ENCODE peak calls at places on chromosome X, in four cellular contexts. B, C, K and L are unnamed samples.

GRCh38 chrX:22300130-22300529 is 27.4 kb downstream of the CBLL2 start:
- DNase-seq in B (no peak), C (peak), K (no peak), L (peak)

GRCh38 chrX:84187501-84188319 is at the start of gene RPS6KA6:
- DNase-seq in B (no peak), C (no peak), K (peak), L (peak)

GRCh38 chrX:41785685-41786084 is 61.7 kb downstream of the GPR82 start:
- DNase-seq in B (no peak), C (peak), K (no peak), L (peak)

GRCh38 chrX:14956813-14957212 is 83.6 kb downstream of the MOSPD2 start:
- DNase-seq in B (no peak), C (no peak), K (no peak), L (no peak)

GRCh38 chrX:75276666-75277065 is 2.8 kb downstream of the UPRT start:
- DNase-seq in B (no peak), C (peak), K (no peak), L (no peak)

GRCh38 chrX:17654116-17654515 is 83.2 kb upstream of the SCML1 start:
- DNase-seq in B (no peak), C (no peak), K (peak), L (no peak)

GRCh38 chrX:10620121-10620699 is at the start of gene MID1:
- DNase-seq in B (no peak), C (peak), K (no peak), L (peak)

GRCh38 chrX:32448320-32448719 is 763.0 kb downstream of the DMD start:
- DNase-seq in B (peak), C (peak), K (no peak), L (no peak)

GRCh38 chrX:111040377-111041017 is 55.5 kb upstream of the PAK3 start:
- DNase-seq in B (no peak), C (peak), K (no peak), L (peak)

GRCh38 chrX:107454302-107454701 is 4.8 kb downstream of the FRMPD3 start:
- DNase-seq in B (no peak), C (peak), K (no peak), L (peak)

GRCh38 chrX:14902536-14902935 is 29.3 kb downstream of the MOSPD2 start:
- DNase-seq in B (no peak), C (no peak), K (no peak), L (no peak)

GRCh38 chrX:69429339-69430014 is 74.6 kb upstream of the NALF2 start:
- DNase-seq in B (no peak), C (no peak), K (no peak), L (no peak)

GRCh38 chrX:155434906-155435743 is 23.3 kb downstream of the F8A3 start:
- DNase-seq in B (no peak), C (no peak), K (no peak), L (no peak)

GRCh38 chrX:46408553-46409407 is 136.4 kb downstream of the ZNF674 start:
- DNase-seq in B (peak), C (peak), K (peak), L (peak)

GRCh38 chrX:110509778-110510510 is 151.3 kb downstream of the RTL9 start:
- DNase-seq in B (no peak), C (no peak), K (no peak), L (peak)

GRCh38 chrX:125210146-125210545 is 109.5 kb upstream of the TEX13C start:
- DNase-seq in B (no peak), C (no peak), K (no peak), L (no peak)

GRCh38 chrX:47633671-47634590 is 4.2 kb upstream of the CFP start:
- DNase-seq in B (no peak), C (no peak), K (no peak), L (no peak)

GRCh38 chrX:9940397-9940796 is 26.8 kb upstream of the CLDN34 start:
- DNase-seq in B (no peak), C (peak), K (no peak), L (peak)

GRCh38 chrX:19624754-19625153 is 109.4 kb upstream of the MAP3K15 start:
- DNase-seq in B (no peak), C (peak), K (no peak), L (peak)

GRCh38 chrX:153539171-153539978 is 21.9 kb downstream of the ATP2B3 start:
- DNase-seq in B (peak), C (peak), K (peak), L (peak)

GRCh38 chrX:1440506-1440905 is 12.2 kb downstream of the ASMTL start:
- DNase-seq in B (no peak), C (no peak), K (no peak), L (no peak)

GRCh38 chrX:103774070-103774642 is 2.5 kb upstream of the PLP1 start:
- DNase-seq in B (no peak), C (peak), K (no peak), L (peak)

GRCh38 chrX:805988-806387 is 175.4 kb downstream of the SHOX start:
- DNase-seq in B (no peak), C (no peak), K (no peak), L (no peak)

GRCh38 chrX:42746606-42747005 is 31.4 kb downstream of the PPP1R2C start:
- DNase-seq in B (no peak), C (peak), K (no peak), L (no peak)

GRCh38 chrX:153468008-153468580 is 2.3 kb downstream of the HAUS7 start:
- DNase-seq in B (no peak), C (no peak), K (no peak), L (no peak)

GRCh38 chrX:103586314-103586646 is 965 bp downstream of the TCEAL4 start:
- DNase-seq in B (no peak), C (no peak), K (no peak), L (peak)